ENCODE peak calls at places on chromosomes 11 and 22, in five cellular contexts. P is neuronal stem cell, M is mesenchymal stem cell, G is osteoblast, C is GM23338. F is an unnamed sample.
A peak's percentile ranks its signal among the peaks of the same experiment; 100 is the strongest.

GRCh38 chr11:75031771-75032549 is 43.2 kb downstream of the NEU3 start:
- DNase-seq in G (peak; percentile 90), C (peak; percentile 93), P (peak; percentile 56), M (peak; percentile 72), F (peak; percentile 73)

GRCh38 chr11:108609681-108610080 is 16.1 kb upstream of the EXPH5 start:
- DNase-seq in M (peak; percentile 73), C (no peak), P (no peak), G (no peak), F (peak; percentile 43)

GRCh38 chr11:9461068-9461759 is 402 bp downstream of the ZNF143 start:
- DNase-seq in C (peak; percentile 82), M (peak; percentile 93), G (peak; percentile 96), P (peak; percentile 83), F (peak; percentile 83)

GRCh38 chr11:76803811-76804600 is 20.9 kb downstream of the TSKU start:
- DNase-seq in M (peak; percentile 63), P (no peak), G (peak; percentile 92), C (no peak), F (no peak)

GRCh38 chr22:19086944-19087343 is 35.3 kb downstream of the DGCR2 start:
- DNase-seq in C (no peak), P (no peak), G (peak; percentile 96), M (peak; percentile 54), F (no peak)

GRCh38 chr11:122007611-122008071 is 108.4 kb downstream of the BLID start:
- DNase-seq in M (no peak), C (no peak), G (no peak), P (no peak), F (no peak)

GRCh38 chr11:123700774-123701173 is 40.7 kb downstream of the ZNF202 start:
- DNase-seq in M (no peak), C (peak; percentile 13), G (no peak), P (no peak), F (peak; percentile 23)

GRCh38 chr22:45905326-45905923 is 71.5 kb downstream of the WNT7B start:
- DNase-seq in C (no peak), P (peak; percentile 92), M (no peak), G (no peak), F (no peak)

GRCh38 chr11:5289696-5290095 is 12.1 kb downstream of the OR51B4 start:
- DNase-seq in M (no peak), G (peak; percentile 50), P (no peak), C (no peak), F (peak; percentile 18)

GRCh38 chr11:113895367-113896155 is 9.0 kb upstream of the HTR3B start:
- DNase-seq in G (peak; percentile 23), P (no peak), M (no peak), C (peak; percentile 58), F (peak; percentile 36)

GRCh38 chr11:68963779-68964178 is 17.0 kb downstream of the MRGPRD start:
- DNase-seq in C (no peak), G (peak; percentile 84), P (no peak), M (no peak), F (no peak)

GRCh38 chr11:130828741-130829140 is 87.5 kb downstream of the SNX19 start:
- DNase-seq in G (no peak), M (no peak), P (no peak), C (no peak), F (no peak)

GRCh38 chr11:92866679-92867282 is 102.7 kb upstream of the MTNR1B start:
- DNase-seq in M (no peak), G (no peak), C (peak; percentile 42), P (no peak), F (no peak)

GRCh38 chr11:116513894-116514293 is 258.9 kb downstream of the BUD13 start:
- DNase-seq in G (no peak), M (no peak), C (peak; percentile 83), P (peak; percentile 42), F (no peak)

GRCh38 chr11:104275992-104276391 is 112.0 kb upstream of the PDGFD start:
- DNase-seq in P (no peak), M (peak; percentile 27), G (no peak), C (peak; percentile 31), F (no peak)

GRCh38 chr11:127492025-127492424 is 491.5 kb upstream of the KIRREL3 start:
- DNase-seq in P (no peak), G (no peak), M (no peak), C (no peak), F (no peak)

GRCh38 chr22:30712094-30712493 is 17.4 kb downstream of the OSBP2 start:
- DNase-seq in M (no peak), G (no peak), P (no peak), C (no peak), F (no peak)

GRCh38 chr22:45316796-45317526 is 7.2 kb downstream of the FAM118A start:
- DNase-seq in P (no peak), C (no peak), G (no peak), M (no peak), F (no peak)

GRCh38 chr11:105719073-105719846 is 109.4 kb downstream of the GRIA4 start:
- DNase-seq in G (no peak), M (peak; percentile 97), C (no peak), P (no peak), F (peak; percentile 26)

GRCh38 chr11:129894281-129895125 is 875 bp downstream of the NFRKB start:
- DNase-seq in G (no peak), C (no peak), P (no peak), M (peak; percentile 29), F (no peak)

GRCh38 chr11:33266418-33267215 is 9.4 kb downstream of the HIPK3 start:
- DNase-seq in M (peak; percentile 87), P (no peak), G (no peak), C (peak; percentile 37), F (peak; percentile 84)

GRCh38 chr22:34113381-34113780 is 193.1 kb upstream of the LARGE1 start:
- DNase-seq in P (no peak), M (no peak), G (no peak), C (no peak), F (no peak)

GRCh38 chr22:46941958-46942815 is 179.7 kb downstream of the TBC1D22A start:
- DNase-seq in C (no peak), P (no peak), M (no peak), G (peak; percentile 66), F (peak; percentile 43)

GRCh38 chr22:31151872-31152271 is 8.1 kb upstream of the RNF185 start:
- DNase-seq in G (no peak), M (no peak), C (no peak), P (no peak), F (no peak)

GRCh38 chr11:2803186-2804057 is 82.2 kb downstream of the CDKN1C start:
- DNase-seq in P (no peak), C (no peak), M (no peak), G (peak; percentile 61), F (no peak)

GRCh38 chr11:45503311-45503710 is 162.1 kb downstream of the CHST1 start:
- DNase-seq in M (no peak), G (no peak), C (no peak), P (no peak), F (no peak)

DNA sequence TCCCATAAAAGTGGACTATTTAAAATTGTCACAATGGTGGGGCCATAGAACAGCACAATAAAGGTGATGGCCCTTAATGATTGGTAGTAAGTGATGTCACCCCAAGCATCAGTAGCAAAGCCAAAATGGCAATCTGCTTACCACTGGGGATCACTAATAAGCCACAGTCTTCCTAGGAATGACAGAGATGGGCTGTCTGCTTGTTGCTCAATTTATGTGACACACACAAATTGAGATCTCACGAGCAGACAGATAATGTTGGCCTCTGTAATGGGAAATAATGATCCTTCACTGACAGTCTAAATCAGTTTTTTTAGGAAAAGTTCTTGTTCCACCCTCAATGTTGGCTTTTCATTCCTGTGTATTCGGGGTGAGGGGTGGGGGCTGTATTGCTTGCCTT is 515.1 kb downstream of the BRD1 start:
- DNase-seq in P (no peak), C (no peak), G (peak; percentile 36), M (no peak), F (no peak)
- H2AFZ ChIP-seq in P (no peak overlapping the region), C (no peak overlapping the region), G (no peak overlapping the region), M (no peak overlapping the region), F (no peak overlapping the region)

GRCh38 chr22:23552573-23552972 is 27.5 kb downstream of the IGLL1 start:
- DNase-seq in G (no peak), M (no peak), P (no peak), C (no peak), F (no peak)
- H3K4me2 ChIP-seq in G (no peak overlapping the region), M (no peak overlapping the region), P (no peak overlapping the region), C (no peak overlapping the region), F (no peak overlapping the region)

GRCh38 chr11:62687508-62688396 is 1.6 kb downstream of the LRRN4CL start:
- DNase-seq in C (peak; percentile 85), G (no peak), P (no peak), M (no peak), F (no peak)
- H3K4me3 ChIP-seq in C (peak overlapping the region; percentile 56), G (no peak overlapping the region), P (no peak overlapping the region), M (peak overlapping the region; percentile 91), F (no peak overlapping the region)

DNA sequence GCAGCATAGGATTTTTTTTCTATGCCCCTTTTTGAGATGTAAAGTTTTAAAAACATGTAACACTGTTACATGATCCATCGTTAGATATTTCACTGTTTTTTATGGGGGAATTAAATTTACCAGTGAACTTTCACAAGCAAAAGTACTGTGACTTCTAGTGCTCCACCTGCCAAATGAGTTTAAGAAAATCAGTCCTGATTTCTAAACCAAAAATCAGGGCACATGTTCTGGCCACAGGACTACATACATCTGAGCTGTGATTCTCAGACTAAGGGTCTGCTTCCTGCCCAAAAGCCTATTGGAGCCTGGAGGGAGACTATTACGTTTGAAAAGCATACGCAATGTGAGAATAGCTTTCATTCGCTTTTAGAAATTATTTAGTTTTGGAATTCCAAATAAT is 22.5 kb downstream of the TMPRSS13 start:
- DNase-seq in C (no peak), M (no peak), P (no peak), G (peak; percentile 58), F (no peak)
- H2AFZ ChIP-seq in C (no peak overlapping the region), M (no peak overlapping the region), P (no peak overlapping the region), G (no peak overlapping the region), F (no peak overlapping the region)

GRCh38 chr22:49449377-49449776 is 378.3 kb downstream of the BRD1 start:
- DNase-seq in M (no peak), P (no peak), C (no peak), G (peak; percentile 10), F (no peak)

GRCh38 chr22:49448546-49448945 is 379.1 kb downstream of the BRD1 start:
- DNase-seq in G (peak; percentile 65), C (no peak), P (no peak), M (no peak), F (no peak)

GRCh38 chr22:49447837-49448236 is 379.8 kb downstream of the BRD1 start:
- DNase-seq in M (no peak), G (peak; percentile 44), P (no peak), C (no peak), F (no peak)

GRCh38 chr22:49444781-49445180 is 382.9 kb downstream of the BRD1 start:
- DNase-seq in C (no peak), P (no peak), M (no peak), G (peak; percentile 5), F (no peak)

GRCh38 chr22:49446145-49446758 is 381.4 kb downstream of the BRD1 start:
- DNase-seq in P (no peak), G (peak; percentile 69), M (no peak), C (no peak), F (no peak)
- H3K4me2 ChIP-seq in P (no peak overlapping the region), G (no peak overlapping the region), M (no peak overlapping the region), C (no peak overlapping the region), F (no peak overlapping the region)

DNA sequence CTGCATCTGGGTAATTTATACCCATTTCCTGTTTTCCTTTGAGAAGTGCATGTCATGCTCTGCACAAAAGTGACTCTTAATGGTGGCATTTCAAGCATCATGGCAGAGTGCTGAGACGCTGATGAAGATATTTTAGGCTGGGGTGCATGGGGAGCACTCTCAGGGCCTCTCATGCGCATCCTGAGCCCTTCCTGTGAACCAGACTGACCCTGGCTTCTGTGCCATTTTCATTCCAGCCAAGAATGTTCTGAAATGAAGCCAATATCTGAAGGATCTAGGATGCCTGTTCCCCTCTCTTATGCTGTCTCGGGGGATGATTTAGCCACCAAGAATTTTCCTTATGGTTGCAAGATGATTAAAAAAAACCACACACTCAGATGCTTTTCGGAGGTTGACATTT is 61.5 kb downstream of the MIAT start:
- DNase-seq in G (peak; percentile 87), M (peak; percentile 90), P (no peak), C (no peak), F (no peak)
- H3K4me3 ChIP-seq in G (no peak overlapping the region), M (no peak overlapping the region), P (no peak overlapping the region), C (no peak overlapping the region), F (no peak overlapping the region)

F was measured in trophoblast cell.